ENCODE peak calls at places on chromosomes 16 and 17, in ten cellular contexts. I is central memory CD4-positive, alpha-beta T cell; Q is AG09309; H is HEK293T; E is GM12864; Y is stimulated activated CD8-positive, alpha-beta memory T cell treated with anti-CD3 and anti-CD28 coated beads, Interleukin-4, amount 100 ng/mL, for 1 hour; J is fibroblast of pulmonary artery; O is activated naive CD8-positive, alpha-beta T cell treated with anti-CD3 and anti-CD28 coated beads, Interleukin-2, amount 50 U/mL, for 24 hours; N is kidney glomerular epithelial cell; V is activated gamma-delta T cell treated with Interleukin-2 at 50 U/mL for 16 hours. Z is an unnamed sample.

GRCh38 chr16:66223176-66223780 is 143.2 kb upstream of the CDH5 start:
- DNase-seq in I (no peak), Q (peak; percentile 11), H (no peak), E (no peak), Y (no peak), J (peak; percentile 75), O (no peak), N (no peak), V (no peak), Z (no peak)

GRCh38 chr17:50117202-50118040 is 12.5 kb downstream of the SAMD14 start:
- DNase-seq in I (peak; percentile 56), Q (no peak), H (no peak), E (no peak), Y (no peak), J (peak; percentile 64), O (peak; percentile 67), N (no peak), V (peak; percentile 52), Z (no peak)

GRCh38 chr16:61715392-61715791 is 320.8 kb downstream of the CDH8 start:
- DNase-seq in I (no peak), Q (no peak), H (no peak), E (no peak), Y (no peak), J (no peak), O (no peak), N (no peak), V (no peak), Z (no peak)

GRCh38 chr17:29212681-29213121 is 32.5 kb upstream of the MYO18A start:
- DNase-seq in I (no peak), Q (no peak), H (no peak), E (no peak), Y (no peak), J (no peak), O (no peak), N (no peak), V (no peak), Z (no peak)

GRCh38 chr17:12665263-12666210 is at the start of gene MYOCD:
- DNase-seq in I (no peak), Q (no peak), H (peak; percentile 62), E (no peak), Y (no peak), J (no peak), O (no peak), N (no peak), V (no peak), Z (no peak)

GRCh38 chr16:24755201-24755874 is 25.9 kb downstream of the TNRC6A start:
- DNase-seq in I (no peak), Q (no peak), H (no peak), E (no peak), Y (no peak), J (no peak), O (no peak), N (no peak), V (no peak), Z (no peak)

GRCh38 chr16:30185683-30186421 is 2.5 kb downstream of the CORO1A start:
- DNase-seq in I (peak; percentile 90), Q (no peak), H (no peak), E (peak; percentile 91), Y (peak; percentile 60), J (no peak), O (peak; percentile 85), N (no peak), V (peak; percentile 87), Z (no peak)

GRCh38 chr17:63356275-63356905 is 89.7 kb downstream of the CYB561 start:
- DNase-seq in I (no peak), Q (peak; percentile 97), H (peak; percentile 32), E (no peak), Y (no peak), J (peak; percentile 87), O (no peak), N (peak; percentile 11), V (no peak), Z (no peak)

GRCh38 chr16:84922351-84923135 is 88.8 kb downstream of the ZDHHC7 start:
- DNase-seq in I (no peak), Q (no peak), H (no peak), E (no peak), Y (no peak), J (peak; percentile 76), O (no peak), N (no peak), V (no peak), Z (no peak)

GRCh38 chr17:43952351-43952723 is 1.4 kb downstream of the PYY start:
- DNase-seq in I (no peak), Q (no peak), H (no peak), E (no peak), Y (no peak), J (no peak), O (no peak), N (no peak), V (no peak), Z (no peak)

GRCh38 chr16:20904507-20905079 is 4.0 kb downstream of the LYRM1 start:
- DNase-seq in I (peak; percentile 47), Q (peak; percentile 63), H (no peak), E (peak; percentile 69), Y (no peak), J (peak; percentile 86), O (no peak), N (peak; percentile 55), V (no peak), Z (no peak)

GRCh38 chr17:3502466-3502865 is 26.7 kb downstream of the ASPA start:
- DNase-seq in I (no peak), Q (no peak), H (no peak), E (no peak), Y (no peak), J (no peak), O (no peak), N (no peak), V (no peak), Z (no peak)

GRCh38 chr17:31256936-31257335 is 40.1 kb downstream of the OMG start:
- DNase-seq in I (no peak), Q (no peak), H (no peak), E (no peak), Y (no peak), J (no peak), O (no peak), N (no peak), V (no peak), Z (no peak)

GRCh38 chr17:30236807-30237206 is 1.3 kb upstream of the SLC6A4 start:
- DNase-seq in I (no peak), Q (no peak), H (no peak), E (no peak), Y (no peak), J (peak; percentile 40), O (peak; percentile 54), N (peak; percentile 23), V (no peak), Z (no peak)

GRCh38 chr17:6713130-6713917 is at the start of gene SLC13A5:
- DNase-seq in I (no peak), Q (no peak), H (no peak), E (no peak), Y (no peak), J (peak; percentile 38), O (peak; percentile 28), N (no peak), V (no peak), Z (no peak)

GRCh38 chr17:1880851-1881630 is 51.2 kb downstream of the RPA1 start:
- DNase-seq in I (no peak), Q (no peak), H (no peak), E (no peak), Y (no peak), J (no peak), O (no peak), N (no peak), V (no peak), Z (no peak)

GRCh38 chr16:74650966-74651567 is 15.6 kb downstream of the RFWD3 start:
- DNase-seq in I (no peak), Q (no peak), H (no peak), E (no peak), Y (no peak), J (peak; percentile 26), O (no peak), N (no peak), V (no peak), Z (no peak)

GRCh38 chr17:12256380-12256995 is 235.8 kb downstream of the MAP2K4 start:
- DNase-seq in I (no peak), Q (peak; percentile 43), H (peak; percentile 37), E (peak; percentile 21), Y (no peak), J (peak; percentile 70), O (peak; percentile 7), N (peak; percentile 48), V (no peak), Z (no peak)

GRCh38 chr17:67055811-67056745 is 11.7 kb downstream of the CACNG1 start:
- DNase-seq in I (no peak), Q (no peak), H (no peak), E (no peak), Y (no peak), J (no peak), O (no peak), N (no peak), V (no peak), Z (no peak)

GRCh38 chr17:76451480-76451879 is 1.5 kb downstream of the UBE2O start:
- DNase-seq in I (no peak), Q (no peak), H (no peak), E (no peak), Y (no peak), J (no peak), O (no peak), N (no peak), V (no peak), Z (no peak)

GRCh38 chr16:18805257-18805773 is 4.0 kb upstream of the ARL6IP1 start:
- DNase-seq in I (no peak), Q (no peak), H (no peak), E (no peak), Y (no peak), J (no peak), O (no peak), N (no peak), V (no peak), Z (no peak)

GRCh38 chr17:2595736-2596135 is 2.3 kb downstream of the PAFAH1B1 start:
- DNase-seq in I (no peak), Q (no peak), H (no peak), E (no peak), Y (no peak), J (peak; percentile 27), O (no peak), N (no peak), V (no peak), Z (no peak)

GRCh38 chr16:17755158-17755557 is 284.4 kb upstream of the XYLT1 start:
- DNase-seq in I (no peak), Q (no peak), H (no peak), E (no peak), Y (no peak), J (no peak), O (no peak), N (no peak), V (no peak), Z (no peak)

GRCh38 chr17:76384222-76384986 is at the start of gene SPHK1:
- DNase-seq in I (peak; percentile 34), Q (no peak), H (peak; percentile 86), E (no peak), Y (peak; percentile 20), J (peak; percentile 83), O (peak; percentile 80), N (peak; percentile 70), V (peak; percentile 40), Z (no peak)

GRCh38 chr16:88922114-88922825 is 54.7 kb downstream of the CBFA2T3 start:
- DNase-seq in I (no peak), Q (no peak), H (no peak), E (no peak), Y (no peak), J (peak; percentile 66), O (no peak), N (no peak), V (no peak), Z (no peak)

GRCh38 chr16:9854665-9855064 is 327.6 kb downstream of the GRIN2A start:
- DNase-seq in I (no peak), Q (peak; percentile 11), H (no peak), E (no peak), Y (no peak), J (peak; percentile 24), O (no peak), N (no peak), V (no peak), Z (no peak)

GRCh38 chr17:3886776-3887175 is 6.1 kb downstream of the CAMKK1 start:
- DNase-seq in I (no peak), Q (no peak), H (no peak), E (no peak), Y (no peak), J (no peak), O (no peak), N (no peak), V (no peak), Z (no peak)

GRCh38 chr17:60640503-60640902 is 37.1 kb upstream of the BCAS3 start:
- DNase-seq in I (no peak), Q (no peak), H (no peak), E (no peak), Y (no peak), J (peak; percentile 38), O (no peak), N (no peak), V (no peak), Z (no peak)